ENCODE peak calls at places on chromosomes 2 and 18, in four cellular contexts. One of them, this sample, is unnamed.

GRCh38 chr18:67865400-67865799 is 348.9 kb upstream of the DSEL start:
- DNase-seq in epithelial cell of prostate: no peak
- DNase-seq in astrocyte of the spinal cord: no peak
- DNase-seq in fibroblast of mammary gland: no peak
- DNase-seq in this sample: no peak

GRCh38 chr18:25675123-25675850 is 323.3 kb upstream of the ZNF521 start:
- DNase-seq in epithelial cell of prostate: no peak
- DNase-seq in astrocyte of the spinal cord: no peak
- DNase-seq in fibroblast of mammary gland: no peak
- DNase-seq in this sample: no peak

GRCh38 chr2:66694087-66694858 is 259.3 kb downstream of the MEIS1 start:
- DNase-seq in fibroblast of mammary gland: no peak
- DNase-seq in astrocyte of the spinal cord: no peak
- DNase-seq in epithelial cell of prostate: no peak
- DNase-seq in this sample: no peak

GRCh38 chr2:217329023-217329431 is 469.2 kb upstream of the TNP1 start:
- DNase-seq in astrocyte of the spinal cord: no peak
- DNase-seq in epithelial cell of prostate: no peak
- DNase-seq in fibroblast of mammary gland: no peak
- DNase-seq in this sample: no peak

GRCh38 chr18:79447703-79448367 is 52.1 kb downstream of the NFATC1 start:
- DNase-seq in fibroblast of mammary gland: peak
- DNase-seq in epithelial cell of prostate: no peak
- DNase-seq in astrocyte of the spinal cord: peak
- DNase-seq in this sample: no peak

GRCh38 chr18:3692113-3692621 is 242.2 kb downstream of the TGIF1 start:
- DNase-seq in fibroblast of mammary gland: no peak
- DNase-seq in astrocyte of the spinal cord: no peak
- DNase-seq in epithelial cell of prostate: no peak
- DNase-seq in this sample: no peak

GRCh38 chr2:176104338-176105077 is 2.6 kb upstream of the HOXD11 start:
- DNase-seq in astrocyte of the spinal cord: no peak
- DNase-seq in fibroblast of mammary gland: peak
- DNase-seq in epithelial cell of prostate: no peak
- DNase-seq in this sample: no peak

GRCh38 chr2:219902870-219903269 is 275.4 kb downstream of the SLC4A3 start:
- DNase-seq in astrocyte of the spinal cord: no peak
- DNase-seq in fibroblast of mammary gland: no peak
- DNase-seq in epithelial cell of prostate: no peak
- DNase-seq in this sample: no peak